ENCODE peak calls at places on chromosomes 13 and 19, in eight cellular contexts. One of them, this sample, is unnamed.

GRCh38 chr13:80862466-80862865 is 521.5 kb upstream of the SPRY2 start:
- DNase-seq in cardiac muscle cell: peak; percentile 22
- DNase-seq in mammary epithelial cell: no peak
- DNase-seq in AG04450: no peak
- DNase-seq in mesenchymal stem cell: peak; percentile 47
- DNase-seq in ovary: no peak
- DNase-seq in GM23248: no peak
- DNase-seq in naive thymus-derived CD4-positive, alpha-beta T cell: no peak
- DNase-seq in this sample: no peak

GRCh38 chr19:56601375-56601774 is 6.3 kb downstream of the ZNF71 start:
- DNase-seq in mammary epithelial cell: peak; percentile 14
- DNase-seq in ovary: no peak
- DNase-seq in naive thymus-derived CD4-positive, alpha-beta T cell: no peak
- DNase-seq in GM23248: peak; percentile 28
- DNase-seq in cardiac muscle cell: no peak
- DNase-seq in mesenchymal stem cell: no peak
- DNase-seq in AG04450: no peak
- DNase-seq in this sample: no peak

GRCh38 chr13:51619614-51620013 is 35.4 kb downstream of the WDFY2 start:
- DNase-seq in AG04450: peak; percentile 34
- DNase-seq in mesenchymal stem cell: peak; percentile 59
- DNase-seq in cardiac muscle cell: peak; percentile 39
- DNase-seq in ovary: no peak
- DNase-seq in mammary epithelial cell: peak; percentile 62
- DNase-seq in naive thymus-derived CD4-positive, alpha-beta T cell: no peak
- DNase-seq in GM23248: peak; percentile 88
- DNase-seq in this sample: no peak

GRCh38 chr13:69324109-69324886 is 783.3 kb upstream of the ATXN8OS start:
- DNase-seq in ovary: no peak
- DNase-seq in AG04450: no peak
- DNase-seq in mesenchymal stem cell: peak; percentile 50
- DNase-seq in cardiac muscle cell: no peak
- DNase-seq in naive thymus-derived CD4-positive, alpha-beta T cell: no peak
- DNase-seq in GM23248: no peak
- DNase-seq in mammary epithelial cell: no peak
- DNase-seq in this sample: no peak

GRCh38 chr19:30315159-30315558 is 57.0 kb upstream of the ZNF536 start:
- DNase-seq in ovary: no peak
- DNase-seq in GM23248: no peak
- DNase-seq in mesenchymal stem cell: no peak
- DNase-seq in naive thymus-derived CD4-positive, alpha-beta T cell: no peak
- DNase-seq in cardiac muscle cell: no peak
- DNase-seq in AG04450: no peak
- DNase-seq in mammary epithelial cell: no peak
- DNase-seq in this sample: no peak

GRCh38 chr19:13033819-13034611 is 38.7 kb downstream of the NFIX start:
- DNase-seq in AG04450: no peak
- DNase-seq in mammary epithelial cell: peak; percentile 68
- DNase-seq in ovary: peak; percentile 83
- DNase-seq in naive thymus-derived CD4-positive, alpha-beta T cell: peak; percentile 40
- DNase-seq in mesenchymal stem cell: peak; percentile 43
- DNase-seq in cardiac muscle cell: peak; percentile 84
- DNase-seq in GM23248: peak; percentile 82
- DNase-seq in this sample: no peak

GRCh38 chr13:112169941-112170822 is 103.2 kb downstream of the SOX1 start:
- DNase-seq in naive thymus-derived CD4-positive, alpha-beta T cell: no peak
- DNase-seq in cardiac muscle cell: no peak
- DNase-seq in GM23248: no peak
- DNase-seq in mammary epithelial cell: no peak
- DNase-seq in ovary: no peak
- DNase-seq in AG04450: no peak
- DNase-seq in mesenchymal stem cell: no peak
- DNase-seq in this sample: no peak

GRCh38 chr13:89969996-89970709 is 1377.3 kb upstream of the MIR17HG start:
- DNase-seq in naive thymus-derived CD4-positive, alpha-beta T cell: no peak
- DNase-seq in mammary epithelial cell: no peak
- DNase-seq in AG04450: no peak
- DNase-seq in GM23248: peak; percentile 46
- DNase-seq in cardiac muscle cell: no peak
- DNase-seq in mesenchymal stem cell: peak; percentile 53
- DNase-seq in ovary: no peak
- DNase-seq in this sample: no peak

GRCh38 chr13:103277959-103278673 is 211.9 kb upstream of the SLC10A2 start:
- DNase-seq in naive thymus-derived CD4-positive, alpha-beta T cell: no peak
- DNase-seq in ovary: no peak
- DNase-seq in cardiac muscle cell: peak; percentile 6
- DNase-seq in GM23248: no peak
- DNase-seq in AG04450: no peak
- DNase-seq in mammary epithelial cell: no peak
- DNase-seq in mesenchymal stem cell: no peak
- DNase-seq in this sample: no peak

GRCh38 chr13:43769552-43769951 is 17.2 kb downstream of the ENOX1 start:
- DNase-seq in naive thymus-derived CD4-positive, alpha-beta T cell: no peak
- DNase-seq in GM23248: no peak
- DNase-seq in ovary: no peak
- DNase-seq in cardiac muscle cell: no peak
- DNase-seq in mammary epithelial cell: no peak
- DNase-seq in AG04450: no peak
- DNase-seq in mesenchymal stem cell: no peak
- DNase-seq in this sample: no peak

GRCh38 chr13:55761986-55762385 is 1378.7 kb upstream of the PRR20A start:
- DNase-seq in AG04450: no peak
- DNase-seq in ovary: no peak
- DNase-seq in GM23248: no peak
- DNase-seq in naive thymus-derived CD4-positive, alpha-beta T cell: no peak
- DNase-seq in mesenchymal stem cell: no peak
- DNase-seq in mammary epithelial cell: no peak
- DNase-seq in cardiac muscle cell: no peak
- DNase-seq in this sample: no peak

GRCh38 chr13:47897411-47898050 is 103.5 kb downstream of the SUCLA2 start:
- DNase-seq in naive thymus-derived CD4-positive, alpha-beta T cell: no peak
- DNase-seq in GM23248: peak; percentile 67
- DNase-seq in ovary: no peak
- DNase-seq in mesenchymal stem cell: no peak
- DNase-seq in mammary epithelial cell: peak; percentile 71
- DNase-seq in AG04450: no peak
- DNase-seq in cardiac muscle cell: peak; percentile 57
- DNase-seq in this sample: no peak

GRCh38 chr19:43229315-43229714 is 23.9 kb upstream of the PSG4 start:
- DNase-seq in mesenchymal stem cell: no peak
- DNase-seq in GM23248: peak; percentile 55
- DNase-seq in ovary: no peak
- DNase-seq in mammary epithelial cell: peak; percentile 46
- DNase-seq in AG04450: no peak
- DNase-seq in naive thymus-derived CD4-positive, alpha-beta T cell: no peak
- DNase-seq in cardiac muscle cell: peak; percentile 6
- DNase-seq in this sample: no peak

GRCh38 chr19:41939861-41940442 is 11.7 kb upstream of the ERFL start:
- DNase-seq in mammary epithelial cell: no peak
- DNase-seq in GM23248: peak; percentile 48
- DNase-seq in naive thymus-derived CD4-positive, alpha-beta T cell: peak; percentile 70
- DNase-seq in ovary: no peak
- DNase-seq in mesenchymal stem cell: no peak
- DNase-seq in AG04450: no peak
- DNase-seq in cardiac muscle cell: no peak
- DNase-seq in this sample: peak; percentile 65

GRCh38 chr19:10819124-10820060 is 16.6 kb downstream of the TMED1 start:
- DNase-seq in mesenchymal stem cell: no peak
- DNase-seq in GM23248: no peak
- DNase-seq in mammary epithelial cell: no peak
- DNase-seq in naive thymus-derived CD4-positive, alpha-beta T cell: no peak
- DNase-seq in AG04450: no peak
- DNase-seq in ovary: no peak
- DNase-seq in cardiac muscle cell: no peak
- DNase-seq in this sample: no peak

GRCh38 chr19:35549879-35550523 is 4.6 kb downstream of the TMEM147 start:
- DNase-seq in cardiac muscle cell: no peak
- DNase-seq in ovary: no peak
- DNase-seq in mesenchymal stem cell: no peak
- DNase-seq in mammary epithelial cell: no peak
- DNase-seq in AG04450: no peak
- DNase-seq in GM23248: no peak
- DNase-seq in naive thymus-derived CD4-positive, alpha-beta T cell: no peak
- DNase-seq in this sample: no peak

GRCh38 chr13:20676213-20676612 is 27.3 kb upstream of the IL17D start:
- DNase-seq in mammary epithelial cell: no peak
- DNase-seq in GM23248: no peak
- DNase-seq in mesenchymal stem cell: no peak
- DNase-seq in AG04450: no peak
- DNase-seq in naive thymus-derived CD4-positive, alpha-beta T cell: no peak
- DNase-seq in cardiac muscle cell: no peak
- DNase-seq in ovary: no peak
- DNase-seq in this sample: no peak
- H3K4me3 ChIP-seq in mammary epithelial cell: no peak overlapping the region
- H3K4me3 ChIP-seq in GM23248: no peak overlapping the region
- H3K4me3 ChIP-seq in mesenchymal stem cell: no peak overlapping the region
- H3K4me3 ChIP-seq in AG04450: no peak overlapping the region
- H3K4me3 ChIP-seq in naive thymus-derived CD4-positive, alpha-beta T cell: no peak overlapping the region
- H3K4me3 ChIP-seq in cardiac muscle cell: no peak overlapping the region
- H3K4me3 ChIP-seq in ovary: no peak overlapping the region
- H3K4me3 ChIP-seq in this sample: no peak overlapping the region

DNA sequence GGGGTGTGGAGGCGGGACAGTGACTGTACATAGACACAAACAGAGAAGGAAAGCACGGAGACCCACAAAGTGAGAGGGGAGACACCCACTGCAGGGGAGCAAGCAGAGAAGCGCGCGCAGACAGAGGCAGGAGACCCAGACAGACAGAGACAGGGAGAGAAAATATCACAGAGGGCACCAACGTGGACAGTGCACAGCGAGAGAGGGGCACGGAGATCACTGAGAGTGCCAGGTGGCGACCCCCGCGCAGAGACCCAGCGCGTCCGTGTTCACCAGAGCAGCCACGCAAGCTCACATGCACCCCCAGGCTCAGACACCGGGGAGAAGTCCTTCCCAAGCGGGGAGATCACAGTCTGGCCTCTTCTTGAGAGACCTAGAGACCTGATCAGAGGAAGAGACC is 1.4 kb upstream of the CACNG7 start:
- DNase-seq in mesenchymal stem cell: no peak
- DNase-seq in GM23248: no peak
- DNase-seq in naive thymus-derived CD4-positive, alpha-beta T cell: no peak
- DNase-seq in ovary: no peak
- DNase-seq in mammary epithelial cell: no peak
- DNase-seq in AG04450: no peak
- DNase-seq in cardiac muscle cell: no peak
- DNase-seq in this sample: no peak
- H3K27me3 ChIP-seq in mesenchymal stem cell: peaks cover 79% of the 10 kb centered on the region
- H3K27me3 ChIP-seq in GM23248: peaks cover 61% of the 10 kb centered on the region
- H3K27me3 ChIP-seq in naive thymus-derived CD4-positive, alpha-beta T cell: peaks cover 3% of the 10 kb centered on the region
- H3K27me3 ChIP-seq in ovary: peaks cover 3% of the 10 kb centered on the region
- H3K27me3 ChIP-seq in mammary epithelial cell: peaks cover 23% of the 10 kb centered on the region
- H3K27me3 ChIP-seq in AG04450: peaks cover 10% of the 10 kb centered on the region
- H3K27me3 ChIP-seq in cardiac muscle cell: peaks cover 78% of the 10 kb centered on the region
- H3K27me3 ChIP-seq in this sample: peaks cover 5% of the 10 kb centered on the region

GRCh38 chr19:38105574-38105973 is 118.4 kb downstream of the DPF1 start:
- DNase-seq in AG04450: no peak
- DNase-seq in ovary: no peak
- DNase-seq in mammary epithelial cell: no peak
- DNase-seq in cardiac muscle cell: no peak
- DNase-seq in GM23248: no peak
- DNase-seq in naive thymus-derived CD4-positive, alpha-beta T cell: no peak
- DNase-seq in mesenchymal stem cell: no peak
- DNase-seq in this sample: no peak
- H3K4me3 ChIP-seq in AG04450: no peak overlapping the region
- H3K4me3 ChIP-seq in ovary: no peak overlapping the region
- H3K4me3 ChIP-seq in mammary epithelial cell: no peak overlapping the region
- H3K4me3 ChIP-seq in cardiac muscle cell: no peak overlapping the region
- H3K4me3 ChIP-seq in GM23248: no peak overlapping the region
- H3K4me3 ChIP-seq in naive thymus-derived CD4-positive, alpha-beta T cell: no peak overlapping the region
- H3K4me3 ChIP-seq in mesenchymal stem cell: no peak overlapping the region
- H3K4me3 ChIP-seq in this sample: no peak overlapping the region

DNA sequence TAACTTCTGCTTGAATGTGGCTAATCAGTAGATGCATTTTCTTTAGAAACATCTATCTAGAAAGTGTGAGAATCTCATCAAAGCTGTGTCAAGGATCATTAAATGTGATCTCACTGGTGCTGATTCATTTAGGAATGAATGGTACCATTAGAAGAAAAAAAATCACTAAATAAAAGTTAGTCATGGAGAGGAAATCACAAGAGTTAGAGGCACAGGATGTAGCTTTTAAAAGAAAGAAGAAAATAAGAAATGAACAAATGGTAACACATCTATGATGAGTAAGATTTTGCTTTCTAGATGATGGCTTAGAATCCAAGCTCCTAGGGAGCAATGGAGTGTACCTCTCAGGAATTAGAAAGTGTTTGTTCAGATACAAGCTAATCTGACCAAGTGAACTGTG is 20.3 kb upstream of the N4BP2L1 start:
- DNase-seq in naive thymus-derived CD4-positive, alpha-beta T cell: no peak
- DNase-seq in mammary epithelial cell: no peak
- DNase-seq in AG04450: no peak
- DNase-seq in GM23248: peak; percentile 23
- DNase-seq in cardiac muscle cell: no peak
- DNase-seq in ovary: no peak
- DNase-seq in mesenchymal stem cell: no peak
- DNase-seq in this sample: no peak
- H3K27me3 ChIP-seq in naive thymus-derived CD4-positive, alpha-beta T cell: no peaks in the 10 kb centered on the region
- H3K27me3 ChIP-seq in mammary epithelial cell: no peaks in the 10 kb centered on the region
- H3K27me3 ChIP-seq in AG04450: no peaks in the 10 kb centered on the region
- H3K27me3 ChIP-seq in GM23248: no peaks in the 10 kb centered on the region
- H3K27me3 ChIP-seq in cardiac muscle cell: no peaks in the 10 kb centered on the region
- H3K27me3 ChIP-seq in ovary: no peaks in the 10 kb centered on the region
- H3K27me3 ChIP-seq in mesenchymal stem cell: no peaks in the 10 kb centered on the region
- H3K27me3 ChIP-seq in this sample: no peaks in the 10 kb centered on the region

DNA sequence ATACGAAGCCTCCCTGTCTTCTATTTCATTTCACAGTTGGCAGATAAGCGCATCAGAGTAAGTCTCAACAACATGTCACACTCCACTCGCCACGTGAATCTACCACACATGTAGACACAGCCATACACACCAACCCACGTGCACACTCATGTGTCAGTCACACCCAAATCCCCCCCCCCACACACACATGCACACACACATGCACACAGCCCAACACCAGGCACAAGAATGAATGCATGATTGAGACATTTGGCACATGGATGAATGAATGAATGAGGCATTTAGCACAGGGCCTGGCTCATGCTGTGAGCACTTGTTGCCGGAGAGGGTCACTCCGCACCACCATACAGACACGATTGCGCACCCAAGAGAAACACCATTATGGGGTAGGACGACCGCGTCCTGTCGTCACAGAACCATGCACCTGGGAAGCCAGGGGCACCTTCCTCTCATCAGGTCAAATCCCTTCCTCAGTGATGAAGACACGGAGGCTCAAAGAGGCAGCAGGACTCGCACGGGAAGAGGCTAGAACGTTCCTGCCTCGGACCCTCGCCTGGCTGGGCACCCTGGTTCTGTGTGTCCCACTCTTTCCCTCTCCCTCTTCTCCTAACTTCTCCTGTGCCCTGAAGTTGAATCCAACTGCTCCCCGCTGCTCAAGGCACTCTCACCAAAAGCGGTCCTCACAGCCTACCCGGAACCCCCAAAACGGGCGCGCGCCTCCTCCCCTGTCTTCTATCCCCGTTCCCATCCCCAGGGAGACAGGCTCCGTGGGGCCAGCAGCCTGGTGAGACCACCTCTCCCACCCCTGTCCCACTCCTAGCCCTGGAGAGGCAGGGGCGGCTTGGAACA is 1.4 kb downstream of the MEIS3 start:
- DNase-seq in AG04450: no peak
- DNase-seq in ovary: no peak
- DNase-seq in naive thymus-derived CD4-positive, alpha-beta T cell: no peak
- DNase-seq in mesenchymal stem cell: no peak
- DNase-seq in mammary epithelial cell: no peak
- DNase-seq in GM23248: peak; percentile 48
- DNase-seq in cardiac muscle cell: no peak
- DNase-seq in this sample: no peak
- H3K4me3 ChIP-seq in AG04450: peak overlapping the region; percentile 71
- H3K4me3 ChIP-seq in ovary: peak overlapping the region; percentile 71
- H3K4me3 ChIP-seq in naive thymus-derived CD4-positive, alpha-beta T cell: no peak overlapping the region
- H3K4me3 ChIP-seq in mesenchymal stem cell: peak overlapping the region; percentile 77
- H3K4me3 ChIP-seq in mammary epithelial cell: peak overlapping the region; percentile 41
- H3K4me3 ChIP-seq in GM23248: peak overlapping the region; percentile 91
- H3K4me3 ChIP-seq in cardiac muscle cell: peak overlapping the region; percentile 67
- H3K4me3 ChIP-seq in this sample: no peak overlapping the region

GRCh38 chr13:27636624-27637288 is 15.1 kb downstream of the POLR1D start:
- DNase-seq in cardiac muscle cell: no peak
- DNase-seq in mammary epithelial cell: peak; percentile 57
- DNase-seq in GM23248: no peak
- DNase-seq in ovary: no peak
- DNase-seq in AG04450: no peak
- DNase-seq in mesenchymal stem cell: no peak
- DNase-seq in naive thymus-derived CD4-positive, alpha-beta T cell: no peak
- DNase-seq in this sample: no peak
- H3K27me3 ChIP-seq in cardiac muscle cell: no peaks in the 10 kb centered on the region
- H3K27me3 ChIP-seq in mammary epithelial cell: no peaks in the 10 kb centered on the region
- H3K27me3 ChIP-seq in GM23248: no peaks in the 10 kb centered on the region
- H3K27me3 ChIP-seq in ovary: no peaks in the 10 kb centered on the region
- H3K27me3 ChIP-seq in AG04450: no peaks in the 10 kb centered on the region
- H3K27me3 ChIP-seq in mesenchymal stem cell: no peaks in the 10 kb centered on the region
- H3K27me3 ChIP-seq in naive thymus-derived CD4-positive, alpha-beta T cell: no peaks in the 10 kb centered on the region
- H3K27me3 ChIP-seq in this sample: no peaks in the 10 kb centered on the region

This sample was measured in GM06990.